ENCODE peak calls at places on chromosomes 13 and 19, in seven cellular contexts. R is HuH-7.5; V is neuronal stem cell; P is HS-5; T is omental fat pad; E is mesothelial cell of epicardium; I is stimulated activated CD4-positive, alpha-beta T cell treated with anti-CD3 and anti-CD28 coated beads, Interleukin-1b, Interleukin-23, amount 100 ng/mL, for 24 hours. M is an unnamed sample.

GRCh38 chr13:32883501-32883900 is 132.7 kb upstream of the KL start:
- DNase-seq in R (no peak), V (no peak), P (no peak), T (no peak), E (no peak), I (no peak), M (peak; percentile 25)

GRCh38 chr19:48836089-48837017 is at the start of gene HSD17B14:
- DNase-seq in R (no peak), V (peak; percentile 81), P (peak; percentile 54), T (no peak), E (peak; percentile 65), I (no peak), M (peak; percentile 16)

GRCh38 chr19:18457478-18458331 is 19.8 kb upstream of the ISYNA1 start:
- DNase-seq in R (no peak), V (no peak), P (no peak), T (no peak), E (no peak), I (no peak), M (no peak)

GRCh38 chr19:7482584-7483439 is 6.0 kb downstream of the PEX11G start:
- DNase-seq in R (no peak), V (no peak), P (no peak), T (no peak), E (peak; percentile 66), I (no peak), M (peak; percentile 1)

GRCh38 chr19:50478901-50479715 is 2.5 kb upstream of the GARIN5A start:
- DNase-seq in R (peak; percentile 89), V (no peak), P (no peak), T (no peak), E (no peak), I (no peak), M (no peak)

GRCh38 chr13:70162141-70162540 is 53.9 kb upstream of the KLHL1 start:
- DNase-seq in R (no peak), V (no peak), P (no peak), T (no peak), E (no peak), I (no peak), M (no peak)

GRCh38 chr19:49894879-49895565 is 1.7 kb downstream of the IL4I1 start:
- DNase-seq in R (no peak), V (no peak), P (no peak), T (no peak), E (no peak), I (peak; percentile 45), M (no peak)

GRCh38 chr13:31409678-31410356 is 210.0 kb downstream of the B3GLCT start:
- DNase-seq in R (no peak), V (no peak), P (no peak), T (no peak), E (no peak), I (no peak), M (no peak)

GRCh38 chr13:41648314-41648935 is 191.1 kb downstream of the RGCC start:
- DNase-seq in R (no peak), V (no peak), P (no peak), T (no peak), E (no peak), I (no peak), M (no peak)

GRCh38 chr13:37319041-37319443 is 213.6 kb upstream of the CSNK1A1L start:
- DNase-seq in R (no peak), V (no peak), P (no peak), T (no peak), E (no peak), I (no peak), M (no peak)

GRCh38 chr19:51749979-51750378 is 1.7 kb downstream of the FPR1 start:
- DNase-seq in R (no peak), V (no peak), P (no peak), T (no peak), E (no peak), I (no peak), M (no peak)

GRCh38 chr19:57914517-57914916 is 1.9 kb downstream of the ZNF417 start:
- DNase-seq in R (no peak), V (no peak), P (no peak), T (no peak), E (no peak), I (no peak), M (no peak)

GRCh38 chr13:53068841-53069520 is 40.4 kb downstream of the OLFM4 start:
- DNase-seq in R (no peak), V (no peak), P (no peak), T (no peak), E (no peak), I (no peak), M (no peak)

GRCh38 chr19:38287604-38288003 is 16.4 kb upstream of the C19orf33 start:
- DNase-seq in R (no peak), V (no peak), P (no peak), T (no peak), E (no peak), I (no peak), M (no peak)

GRCh38 chr13:45621950-45622349 is 6.4 kb upstream of the ERICH6B start:
- DNase-seq in R (no peak), V (no peak), P (no peak), T (no peak), E (no peak), I (no peak), M (no peak)

GRCh38 chr19:277581-278165 is 13.5 kb downstream of the PLPP2 start:
- DNase-seq in R (no peak), V (peak; percentile 63), P (no peak), T (no peak), E (no peak), I (no peak), M (no peak)

GRCh38 chr13:77378662-77379061 is 51.8 kb upstream of the MYCBP2 start:
- DNase-seq in R (no peak), V (no peak), P (no peak), T (no peak), E (no peak), I (no peak), M (no peak)

GRCh38 chr19:58474291-58474996 is 1.7 kb upstream of the ZNF446 start:
- DNase-seq in R (no peak), V (no peak), P (no peak), T (no peak), E (no peak), I (no peak), M (no peak)

GRCh38 chr13:93778548-93778947 is 551.9 kb downstream of the GPC6 start:
- DNase-seq in R (no peak), V (no peak), P (no peak), T (no peak), E (no peak), I (no peak), M (no peak)

GRCh38 chr13:107258599-107259187 is 690.8 kb upstream of the ARGLU1 start:
- DNase-seq in R (no peak), V (no peak), P (no peak), T (no peak), E (no peak), I (no peak), M (no peak)

GRCh38 chr19:14343286-14343685 is 38.0 kb upstream of the ADGRE5 start:
- DNase-seq in R (no peak), V (no peak), P (no peak), T (no peak), E (no peak), I (no peak), M (no peak)

GRCh38 chr13:36673838-36674326 is at the start of gene SERTM1:
- DNase-seq in R (no peak), V (peak; percentile 82), P (no peak), T (no peak), E (peak; percentile 74), I (no peak), M (peak; percentile 51)

GRCh38 chr13:50969691-50970090 is 60.1 kb downstream of the RNASEH2B start:
- DNase-seq in R (no peak), V (no peak), P (no peak), T (no peak), E (no peak), I (no peak), M (no peak)

GRCh38 chr19:3825286-3825956 is 39.2 kb upstream of the MATK start:
- DNase-seq in R (no peak), V (no peak), P (no peak), T (no peak), E (no peak), I (no peak), M (no peak)

GRCh38 chr13:20392530-20392929 is 133.1 kb downstream of the CRYL1 start:
- DNase-seq in R (no peak), V (no peak), P (no peak), T (no peak), E (no peak), I (no peak), M (no peak)

GRCh38 chr13:113883921-113884804 is 20.3 kb upstream of the GAS6 start:
- DNase-seq in R (no peak), V (no peak), P (no peak), T (no peak), E (no peak), I (no peak), M (no peak)

GRCh38 chr19:48813123-48813911 is 2.5 kb upstream of the BCAT2 start:
- DNase-seq in R (no peak), V (no peak), P (no peak), T (no peak), E (no peak), I (no peak), M (no peak)

GRCh38 chr13:70310720-70311119 is 202.5 kb upstream of the KLHL1 start:
- DNase-seq in R (peak; percentile 11), V (peak; percentile 18), P (peak; percentile 6), T (no peak), E (no peak), I (no peak), M (no peak)

GRCh38 chr13:73741111-73741510 is 393.1 kb downstream of the KLF12 start:
- DNase-seq in R (no peak), V (no peak), P (no peak), T (no peak), E (no peak), I (no peak), M (no peak)

GRCh38 chr13:67069117-67069767 is 160.9 kb downstream of the PCDH9 start:
- DNase-seq in R (no peak), V (no peak), P (no peak), T (no peak), E (no peak), I (no peak), M (no peak)

GRCh38 chr13:51148952-51149573 is 38.0 kb upstream of the C13orf42 start:
- DNase-seq in R (no peak), V (peak; percentile 51), P (no peak), T (no peak), E (peak; percentile 64), I (no peak), M (no peak)

GRCh38 chr13:75135325-75135825 is 346.6 kb downstream of the TBC1D4 start:
- DNase-seq in R (no peak), V (no peak), P (peak; percentile 92), T (no peak), E (no peak), I (no peak), M (no peak)

GRCh38 chr19:29963576-29963975 is 21.5 kb downstream of the URI1 start:
- DNase-seq in R (no peak), V (no peak), P (no peak), T (no peak), E (no peak), I (no peak), M (no peak)

GRCh38 chr13:28817204-28817603 is 2.9 kb upstream of the MTUS2 start:
- DNase-seq in R (no peak), V (no peak), P (no peak), T (no peak), E (no peak), I (no peak), M (no peak)

GRCh38 chr19:10514211-10515145 is 2.8 kb downstream of the S1PR5 start:
- DNase-seq in R (no peak), V (no peak), P (no peak), T (no peak), E (no peak), I (peak; percentile 27), M (no peak)

GRCh38 chr13:106384516-106384915 is 150.9 kb downstream of the EFNB2 start:
- DNase-seq in R (no peak), V (no peak), P (no peak), T (no peak), E (no peak), I (no peak), M (no peak)

M was measured in NCI-H774.